ENCODE peak calls at places on chromosomes 7 and 10, in four cellular contexts. One of them, this sample, is unnamed.

GRCh38 chr10:114041166-114041565 is 2.5 kb upstream of the ADRB1 start:
- DNase-seq in ovary: no peak
- DNase-seq in Peyer's patch: no peak
- DNase-seq in omental fat pad: no peak
- DNase-seq in this sample: no peak

GRCh38 chr7:23377134-23377533 is 78.0 kb downstream of the MALSU1 start:
- DNase-seq in ovary: no peak
- DNase-seq in Peyer's patch: no peak
- DNase-seq in omental fat pad: no peak
- DNase-seq in this sample: no peak

GRCh38 chr7:32293833-32294232 is 196.3 kb downstream of the LSM5 start:
- DNase-seq in ovary: no peak
- DNase-seq in Peyer's patch: no peak
- DNase-seq in omental fat pad: no peak
- DNase-seq in this sample: peak; percentile 48

GRCh38 chr7:68841004-68841403 is 757.3 kb upstream of the AUTS2 start:
- DNase-seq in ovary: no peak
- DNase-seq in Peyer's patch: no peak
- DNase-seq in omental fat pad: no peak
- DNase-seq in this sample: no peak

GRCh38 chr7:83655951-83656556 is 7.1 kb upstream of the SEMA3E start:
- DNase-seq in ovary: no peak
- DNase-seq in Peyer's patch: no peak
- DNase-seq in omental fat pad: no peak
- DNase-seq in this sample: no peak

GRCh38 chr7:98217623-98218582 is 6.7 kb downstream of the BHLHA15 start:
- DNase-seq in ovary: no peak
- DNase-seq in Peyer's patch: no peak
- DNase-seq in omental fat pad: no peak
- DNase-seq in this sample: no peak

GRCh38 chr10:69632516-69633199 is 2.6 kb downstream of the FAM241B start:
- DNase-seq in ovary: no peak
- DNase-seq in Peyer's patch: no peak
- DNase-seq in omental fat pad: no peak
- DNase-seq in this sample: peak; percentile 3

GRCh38 chr7:88200793-88201192 is 19.0 kb downstream of the SRI start:
- DNase-seq in ovary: no peak
- DNase-seq in Peyer's patch: no peak
- DNase-seq in omental fat pad: no peak
- DNase-seq in this sample: no peak

GRCh38 chr7:5282464-5283316 is at the start of gene SLC29A4:
- DNase-seq in ovary: peak; percentile 39
- DNase-seq in Peyer's patch: no peak
- DNase-seq in omental fat pad: no peak
- DNase-seq in this sample: no peak

GRCh38 chr7:127158659-127159058 is 94.1 kb downstream of the GRM8 start:
- DNase-seq in ovary: no peak
- DNase-seq in Peyer's patch: no peak
- DNase-seq in omental fat pad: no peak
- DNase-seq in this sample: no peak

GRCh38 chr7:143372070-143372469 is 9.1 kb upstream of the ZYX start:
- DNase-seq in ovary: no peak
- DNase-seq in Peyer's patch: peak; percentile 75
- DNase-seq in omental fat pad: no peak
- DNase-seq in this sample: no peak

GRCh38 chr10:131891196-131891928 is 9.4 kb upstream of the PPP2R2D start:
- DNase-seq in ovary: no peak
- DNase-seq in Peyer's patch: no peak
- DNase-seq in omental fat pad: no peak
- DNase-seq in this sample: peak; percentile 15

GRCh38 chr7:47552631-47553030 is 29.3 kb downstream of the TNS3 start:
- DNase-seq in ovary: peak; percentile 36
- DNase-seq in Peyer's patch: no peak
- DNase-seq in omental fat pad: no peak
- DNase-seq in this sample: no peak

GRCh38 chr7:91517408-91517807 is 253.2 kb downstream of the FZD1 start:
- DNase-seq in ovary: no peak
- DNase-seq in Peyer's patch: no peak
- DNase-seq in omental fat pad: no peak
- DNase-seq in this sample: no peak

GRCh38 chr7:146185844-146186243 is 69.2 kb downstream of the CNTNAP2 start:
- DNase-seq in ovary: no peak
- DNase-seq in Peyer's patch: no peak
- DNase-seq in omental fat pad: no peak
- DNase-seq in this sample: no peak

GRCh38 chr7:110388451-110388850 is 702.5 kb upstream of the LRRN3 start:
- DNase-seq in ovary: no peak
- DNase-seq in Peyer's patch: no peak
- DNase-seq in omental fat pad: no peak
- DNase-seq in this sample: no peak

GRCh38 chr10:43114743-43115611 is 23.3 kb upstream of the CSGALNACT2 start:
- DNase-seq in ovary: no peak
- DNase-seq in Peyer's patch: no peak
- DNase-seq in omental fat pad: no peak
- DNase-seq in this sample: no peak

GRCh38 chr7:33261585-33261984 is 132.2 kb downstream of the BBS9 start:
- DNase-seq in ovary: no peak
- DNase-seq in Peyer's patch: no peak
- DNase-seq in omental fat pad: no peak
- DNase-seq in this sample: no peak

GRCh38 chr7:114759347-114760062 is 162.4 kb upstream of the MDFIC start:
- DNase-seq in ovary: no peak
- DNase-seq in Peyer's patch: no peak
- DNase-seq in omental fat pad: no peak
- DNase-seq in this sample: no peak

GRCh38 chr7:157564518-157565177 is 227.8 kb downstream of the DNAJB6 start:
- DNase-seq in ovary: no peak
- DNase-seq in Peyer's patch: no peak
- DNase-seq in omental fat pad: no peak
- DNase-seq in this sample: no peak

GRCh38 chr10:60099998-60100747 is 193.8 kb upstream of the CCDC6 start:
- DNase-seq in ovary: no peak
- DNase-seq in Peyer's patch: no peak
- DNase-seq in omental fat pad: no peak
- DNase-seq in this sample: no peak

GRCh38 chr10:109126541-109126940 is 796.8 kb downstream of the XPNPEP1 start:
- DNase-seq in ovary: no peak
- DNase-seq in Peyer's patch: no peak
- DNase-seq in omental fat pad: no peak
- DNase-seq in this sample: no peak

GRCh38 chr10:109127363-109127762 is 795.9 kb downstream of the XPNPEP1 start:
- DNase-seq in ovary: no peak
- DNase-seq in Peyer's patch: no peak
- DNase-seq in omental fat pad: no peak
- DNase-seq in this sample: no peak

GRCh38 chr10:109126016-109126415 is 797.3 kb downstream of the XPNPEP1 start:
- DNase-seq in ovary: no peak
- DNase-seq in Peyer's patch: no peak
- DNase-seq in omental fat pad: no peak
- DNase-seq in this sample: no peak
- TF ChIP-seq CTCF in ovary: no peak
- TF ChIP-seq CTCF in Peyer's patch: no peak
- TF ChIP-seq CTCF in omental fat pad: no peak
- TF ChIP-seq CTCF in this sample: peak; percentile 29

DNA sequence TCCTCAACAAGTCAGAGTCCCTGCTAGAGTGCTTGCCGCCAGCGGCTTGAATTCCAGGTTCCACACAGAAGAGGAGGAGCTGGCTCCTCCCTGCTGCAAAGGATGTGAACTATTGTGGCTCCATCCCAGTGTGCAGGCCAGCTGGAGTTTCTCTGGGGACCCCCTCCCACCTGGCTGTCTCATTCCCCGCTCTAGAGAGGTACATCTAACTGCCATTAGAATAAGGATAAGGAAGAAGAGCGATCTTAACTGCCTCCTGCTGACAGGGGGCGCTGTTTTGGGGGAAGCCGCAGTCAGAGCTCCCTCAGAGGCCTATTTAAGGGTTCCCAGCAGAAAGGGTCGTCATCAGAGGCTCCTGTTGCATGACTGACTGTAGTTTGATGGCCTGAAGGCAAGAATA is 40.8 kb upstream of the HECW1 start:
- DNase-seq in ovary: no peak
- DNase-seq in Peyer's patch: no peak
- DNase-seq in omental fat pad: no peak
- DNase-seq in this sample: peak; percentile 69
- TF ChIP-seq CTCF in ovary: no peak
- TF ChIP-seq CTCF in Peyer's patch: no peak
- TF ChIP-seq CTCF in omental fat pad: no peak
- TF ChIP-seq CTCF in this sample: peak; percentile 77

GRCh38 chr10:11479307-11479706 is 132.1 kb downstream of the USP6NL start:
- DNase-seq in ovary: no peak
- DNase-seq in Peyer's patch: no peak
- DNase-seq in omental fat pad: no peak
- DNase-seq in this sample: no peak

GRCh38 chr10:11483189-11484148 is 128.0 kb downstream of the USP6NL start:
- DNase-seq in ovary: no peak
- DNase-seq in Peyer's patch: no peak
- DNase-seq in omental fat pad: no peak
- DNase-seq in this sample: no peak

GRCh38 chr10:11478807-11479206 is 132.6 kb downstream of the USP6NL start:
- DNase-seq in ovary: no peak
- DNase-seq in Peyer's patch: no peak
- DNase-seq in omental fat pad: no peak
- DNase-seq in this sample: no peak

GRCh38 chr10:11480687-11481086 is 130.8 kb downstream of the USP6NL start:
- DNase-seq in ovary: no peak
- DNase-seq in Peyer's patch: no peak
- DNase-seq in omental fat pad: no peak
- DNase-seq in this sample: no peak

DNA sequence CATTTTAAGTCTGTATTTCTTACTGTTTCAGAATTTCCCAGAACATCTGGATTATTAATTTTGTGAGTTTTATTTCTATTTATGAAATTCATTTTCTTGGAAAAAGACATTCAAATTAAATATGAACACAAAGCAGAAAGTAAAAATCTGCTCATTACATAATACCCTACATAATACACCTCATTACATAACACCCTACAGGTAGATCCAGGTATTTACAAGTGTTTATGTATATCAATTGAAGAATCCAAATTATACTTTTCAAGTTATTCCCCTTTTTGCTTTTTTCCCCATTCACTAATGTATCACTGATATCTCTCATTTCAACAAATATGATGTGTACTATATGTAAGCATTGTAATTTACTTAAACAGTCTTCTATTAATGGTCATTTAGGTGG is 129.1 kb downstream of the USP6NL start:
- DNase-seq in ovary: no peak
- DNase-seq in Peyer's patch: no peak
- DNase-seq in omental fat pad: no peak
- DNase-seq in this sample: no peak
- TF ChIP-seq CTCF in ovary: no peak
- TF ChIP-seq CTCF in Peyer's patch: no peak
- TF ChIP-seq CTCF in omental fat pad: no peak
- TF ChIP-seq CTCF in this sample: no peak

DNA sequence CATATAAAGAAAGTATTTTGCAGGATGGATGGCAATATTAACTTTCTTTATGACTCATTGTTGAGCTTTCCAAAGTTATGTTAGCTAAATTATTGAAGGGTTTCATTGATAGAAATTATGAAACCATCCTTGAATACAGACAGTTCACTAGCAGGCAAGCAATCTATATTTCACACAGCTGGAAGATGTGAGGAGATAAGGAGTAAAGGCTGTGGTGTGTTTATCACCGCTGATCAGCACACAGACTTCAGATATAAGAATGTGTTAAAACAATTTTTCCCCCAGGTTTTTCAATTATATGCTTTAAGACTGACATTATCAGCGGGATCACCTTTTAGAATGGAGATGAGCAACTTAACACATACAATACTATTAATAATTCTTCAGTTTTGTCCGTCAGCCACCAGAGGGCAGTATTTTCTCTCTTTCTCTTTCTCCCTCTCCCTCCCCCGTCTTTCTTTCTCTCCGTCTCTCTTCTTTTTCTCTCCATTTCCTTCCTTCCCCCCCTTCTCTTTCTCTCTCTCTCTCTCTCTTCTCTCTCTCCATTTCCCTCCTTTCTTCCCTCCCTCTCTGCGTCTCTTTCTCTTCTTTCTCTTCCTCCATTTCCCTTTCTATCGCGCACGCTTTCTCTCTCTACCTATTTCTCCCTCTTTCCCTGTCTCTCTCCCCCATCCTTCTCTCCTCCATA is 62.9 kb upstream of the FAM171A1 start:
- DNase-seq in ovary: no peak
- DNase-seq in Peyer's patch: no peak
- DNase-seq in omental fat pad: no peak
- DNase-seq in this sample: no peak
- TF ChIP-seq CTCF in ovary: peak; percentile 67
- TF ChIP-seq CTCF in Peyer's patch: peak; percentile 53
- TF ChIP-seq CTCF in omental fat pad: no peak
- TF ChIP-seq CTCF in this sample: peak; percentile 54

GRCh38 chr10:93821051-93821772 is 63.5 kb downstream of the LGI1 start:
- DNase-seq in ovary: no peak
- DNase-seq in Peyer's patch: no peak
- DNase-seq in omental fat pad: no peak
- DNase-seq in this sample: no peak
- TF ChIP-seq CTCF in ovary: no peak
- TF ChIP-seq CTCF in Peyer's patch: no peak
- TF ChIP-seq CTCF in omental fat pad: no peak
- TF ChIP-seq CTCF in this sample: peak; percentile 62

GRCh38 chr7:85890244-85890811 is 703.5 kb upstream of the SEMA3D start:
- DNase-seq in ovary: no peak
- DNase-seq in Peyer's patch: no peak
- DNase-seq in omental fat pad: no peak
- DNase-seq in this sample: no peak
- TF ChIP-seq CTCF in ovary: no peak
- TF ChIP-seq CTCF in Peyer's patch: no peak
- TF ChIP-seq CTCF in omental fat pad: no peak
- TF ChIP-seq CTCF in this sample: peak; percentile 53